ENCODE peak calls at places on chromosomes 6 and 20, in six cellular contexts. One of them, this sample, is unnamed.
A peak's percentile ranks its signal among the peaks of the same experiment; 100 is the strongest.

GRCh38 chr6:33344771-33345697 is 27.5 kb upstream of the ZBTB22 start:
- DNase-seq in GM12865: peak; percentile 89
- DNase-seq in lower lobe of right lung: peak; percentile 88
- DNase-seq in left ventricle myocardium inferior: peak; percentile 43
- DNase-seq in HAP-1: peak; percentile 68
- DNase-seq in gastrocnemius medialis: peak; percentile 36
- DNase-seq in this sample: peak; percentile 95

GRCh38 chr6:32194825-32195651 is 2.6 kb upstream of the GPSM3 start:
- DNase-seq in GM12865: peak; percentile 69
- DNase-seq in lower lobe of right lung: no peak
- DNase-seq in left ventricle myocardium inferior: no peak
- DNase-seq in HAP-1: peak; percentile 53
- DNase-seq in gastrocnemius medialis: peak; percentile 57
- DNase-seq in this sample: peak; percentile 68

GRCh38 chr6:29519291-29520010 is 31.7 kb upstream of the MAS1L start:
- DNase-seq in GM12865: no peak
- DNase-seq in lower lobe of right lung: no peak
- DNase-seq in left ventricle myocardium inferior: no peak
- DNase-seq in HAP-1: no peak
- DNase-seq in gastrocnemius medialis: no peak
- DNase-seq in this sample: no peak

GRCh38 chr20:18288748-18289705 is 700 bp downstream of the ZNF133 start:
- DNase-seq in GM12865: peak; percentile 30
- DNase-seq in lower lobe of right lung: no peak
- DNase-seq in left ventricle myocardium inferior: no peak
- DNase-seq in HAP-1: no peak
- DNase-seq in gastrocnemius medialis: no peak
- DNase-seq in this sample: no peak

GRCh38 chr6:169324661-169325459 is 71.2 kb upstream of the THBS2 start:
- DNase-seq in GM12865: no peak
- DNase-seq in lower lobe of right lung: no peak
- DNase-seq in left ventricle myocardium inferior: no peak
- DNase-seq in HAP-1: no peak
- DNase-seq in gastrocnemius medialis: no peak
- DNase-seq in this sample: no peak

GRCh38 chr6:12717356-12717755 is 789 bp downstream of the PHACTR1 start:
- DNase-seq in GM12865: no peak
- DNase-seq in lower lobe of right lung: no peak
- DNase-seq in left ventricle myocardium inferior: no peak
- DNase-seq in HAP-1: no peak
- DNase-seq in gastrocnemius medialis: no peak
- DNase-seq in this sample: no peak

GRCh38 chr6:168340819-168341218 is 21.2 kb upstream of the DACT2 start:
- DNase-seq in GM12865: no peak
- DNase-seq in lower lobe of right lung: no peak
- DNase-seq in left ventricle myocardium inferior: no peak
- DNase-seq in HAP-1: no peak
- DNase-seq in gastrocnemius medialis: no peak
- DNase-seq in this sample: no peak

GRCh38 chr20:13868331-13868730 is 83.5 kb downstream of the NDUFAF5 start:
- DNase-seq in GM12865: no peak
- DNase-seq in lower lobe of right lung: no peak
- DNase-seq in left ventricle myocardium inferior: no peak
- DNase-seq in HAP-1: no peak
- DNase-seq in gastrocnemius medialis: no peak
- DNase-seq in this sample: no peak

GRCh38 chr20:49484180-49485140 is 2.0 kb upstream of the KCNB1 start:
- DNase-seq in GM12865: peak; percentile 66
- DNase-seq in lower lobe of right lung: peak; percentile 79
- DNase-seq in left ventricle myocardium inferior: peak; percentile 78
- DNase-seq in HAP-1: peak; percentile 88
- DNase-seq in gastrocnemius medialis: peak; percentile 73
- DNase-seq in this sample: no peak
- H3K4me3 ChIP-seq in GM12865: no peak overlapping the region
- H3K4me3 ChIP-seq in lower lobe of right lung: peak overlapping the region; percentile 47
- H3K4me3 ChIP-seq in left ventricle myocardium inferior: peak overlapping the region; percentile 67
- H3K4me3 ChIP-seq in HAP-1: peak overlapping the region; percentile 18
- H3K4me3 ChIP-seq in gastrocnemius medialis: peak overlapping the region; percentile 62
- H3K4me3 ChIP-seq in this sample: peak overlapping the region; percentile 39

GRCh38 chr20:6051505-6051904 is 2.4 kb downstream of the LRRN4 start:
- DNase-seq in GM12865: no peak
- DNase-seq in lower lobe of right lung: no peak
- DNase-seq in left ventricle myocardium inferior: no peak
- DNase-seq in HAP-1: no peak
- DNase-seq in gastrocnemius medialis: no peak
- DNase-seq in this sample: no peak
- H3K4me3 ChIP-seq in GM12865: no peak overlapping the region
- H3K4me3 ChIP-seq in lower lobe of right lung: peak overlapping the region; percentile 54
- H3K4me3 ChIP-seq in left ventricle myocardium inferior: peak overlapping the region; percentile 59
- H3K4me3 ChIP-seq in HAP-1: no peak overlapping the region
- H3K4me3 ChIP-seq in gastrocnemius medialis: no peak overlapping the region
- H3K4me3 ChIP-seq in this sample: no peak overlapping the region

GRCh38 chr6:163455553-163455952 is 41.0 kb downstream of the QKI start:
- DNase-seq in GM12865: no peak
- DNase-seq in lower lobe of right lung: no peak
- DNase-seq in left ventricle myocardium inferior: no peak
- DNase-seq in HAP-1: no peak
- DNase-seq in gastrocnemius medialis: no peak
- DNase-seq in this sample: no peak
- H3K4me3 ChIP-seq in GM12865: no peak overlapping the region
- H3K4me3 ChIP-seq in lower lobe of right lung: no peak overlapping the region
- H3K4me3 ChIP-seq in left ventricle myocardium inferior: no peak overlapping the region
- H3K4me3 ChIP-seq in HAP-1: no peak overlapping the region
- H3K4me3 ChIP-seq in gastrocnemius medialis: no peak overlapping the region
- H3K4me3 ChIP-seq in this sample: no peak overlapping the region

GRCh38 chr20:20010639-20011500 is 6.3 kb upstream of the NAA20 start:
- DNase-seq in GM12865: no peak
- DNase-seq in lower lobe of right lung: no peak
- DNase-seq in left ventricle myocardium inferior: no peak
- DNase-seq in HAP-1: no peak
- DNase-seq in gastrocnemius medialis: no peak
- DNase-seq in this sample: no peak

GRCh38 chr20:20005381-20005780 is 11.8 kb upstream of the NAA20 start:
- DNase-seq in GM12865: no peak
- DNase-seq in lower lobe of right lung: no peak
- DNase-seq in left ventricle myocardium inferior: no peak
- DNase-seq in HAP-1: no peak
- DNase-seq in gastrocnemius medialis: no peak
- DNase-seq in this sample: no peak

GRCh38 chr20:20012517-20012916 is 4.6 kb upstream of the NAA20 start:
- DNase-seq in GM12865: no peak
- DNase-seq in lower lobe of right lung: no peak
- DNase-seq in left ventricle myocardium inferior: no peak
- DNase-seq in HAP-1: no peak
- DNase-seq in gastrocnemius medialis: no peak
- DNase-seq in this sample: no peak

GRCh38 chr20:20014659-20015058 is 2.5 kb upstream of the NAA20 start:
- DNase-seq in GM12865: no peak
- DNase-seq in lower lobe of right lung: no peak
- DNase-seq in left ventricle myocardium inferior: no peak
- DNase-seq in HAP-1: no peak
- DNase-seq in gastrocnemius medialis: no peak
- DNase-seq in this sample: peak; percentile 8

GRCh38 chr20:20009784-20010253 is 7.3 kb upstream of the NAA20 start:
- DNase-seq in GM12865: no peak
- DNase-seq in lower lobe of right lung: no peak
- DNase-seq in left ventricle myocardium inferior: no peak
- DNase-seq in HAP-1: no peak
- DNase-seq in gastrocnemius medialis: no peak
- DNase-seq in this sample: no peak
- H3K4me3 ChIP-seq in GM12865: no peak overlapping the region
- H3K4me3 ChIP-seq in lower lobe of right lung: no peak overlapping the region
- H3K4me3 ChIP-seq in left ventricle myocardium inferior: no peak overlapping the region
- H3K4me3 ChIP-seq in HAP-1: no peak overlapping the region
- H3K4me3 ChIP-seq in gastrocnemius medialis: no peak overlapping the region
- H3K4me3 ChIP-seq in this sample: no peak overlapping the region

DNA sequence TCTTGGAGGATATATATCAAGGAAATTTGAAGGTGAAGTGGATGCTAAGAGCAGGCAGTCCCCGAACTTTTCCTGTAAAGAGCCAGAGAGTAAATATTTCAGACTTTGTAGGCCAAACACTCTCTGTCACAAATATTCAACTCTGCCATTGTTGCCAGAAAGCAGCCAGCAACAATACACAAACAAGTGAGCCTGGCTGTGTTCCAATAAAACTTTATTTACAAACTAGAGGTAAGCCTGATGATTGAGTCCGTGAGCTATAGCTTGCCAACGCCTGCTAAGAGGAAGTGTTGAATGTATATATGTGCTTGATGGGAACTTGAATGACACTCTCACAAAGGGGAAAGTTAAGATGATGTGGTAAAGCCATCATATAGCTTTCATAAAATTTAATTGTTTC is 166.0 kb upstream of the PLN start:
- DNase-seq in GM12865: no peak
- DNase-seq in lower lobe of right lung: no peak
- DNase-seq in left ventricle myocardium inferior: no peak
- DNase-seq in HAP-1: no peak
- DNase-seq in gastrocnemius medialis: no peak
- DNase-seq in this sample: no peak
- H3K4me3 ChIP-seq in GM12865: no peak overlapping the region
- H3K4me3 ChIP-seq in lower lobe of right lung: no peak overlapping the region
- H3K4me3 ChIP-seq in left ventricle myocardium inferior: no peak overlapping the region
- H3K4me3 ChIP-seq in HAP-1: no peak overlapping the region
- H3K4me3 ChIP-seq in gastrocnemius medialis: no peak overlapping the region
- H3K4me3 ChIP-seq in this sample: no peak overlapping the region

GRCh38 chr20:58237318-58238182 is 9.1 kb upstream of the ANKRD60 start:
- DNase-seq in GM12865: no peak
- DNase-seq in lower lobe of right lung: no peak
- DNase-seq in left ventricle myocardium inferior: no peak
- DNase-seq in HAP-1: no peak
- DNase-seq in gastrocnemius medialis: no peak
- DNase-seq in this sample: no peak
- H3K4me3 ChIP-seq in GM12865: no peak overlapping the region
- H3K4me3 ChIP-seq in lower lobe of right lung: peak overlapping the region; percentile 56
- H3K4me3 ChIP-seq in left ventricle myocardium inferior: peak overlapping the region; percentile 69
- H3K4me3 ChIP-seq in HAP-1: no peak overlapping the region
- H3K4me3 ChIP-seq in gastrocnemius medialis: peak overlapping the region; percentile 55
- H3K4me3 ChIP-seq in this sample: no peak overlapping the region

GRCh38 chr20:62482136-62482833 is 6.5 kb upstream of the GATA5 start:
- DNase-seq in GM12865: no peak
- DNase-seq in lower lobe of right lung: no peak
- DNase-seq in left ventricle myocardium inferior: no peak
- DNase-seq in HAP-1: no peak
- DNase-seq in gastrocnemius medialis: no peak
- DNase-seq in this sample: no peak
- H3K4me3 ChIP-seq in GM12865: no peak overlapping the region
- H3K4me3 ChIP-seq in lower lobe of right lung: no peak overlapping the region
- H3K4me3 ChIP-seq in left ventricle myocardium inferior: peak overlapping the region; percentile 4
- H3K4me3 ChIP-seq in HAP-1: no peak overlapping the region
- H3K4me3 ChIP-seq in gastrocnemius medialis: no peak overlapping the region
- H3K4me3 ChIP-seq in this sample: no peak overlapping the region

DNA sequence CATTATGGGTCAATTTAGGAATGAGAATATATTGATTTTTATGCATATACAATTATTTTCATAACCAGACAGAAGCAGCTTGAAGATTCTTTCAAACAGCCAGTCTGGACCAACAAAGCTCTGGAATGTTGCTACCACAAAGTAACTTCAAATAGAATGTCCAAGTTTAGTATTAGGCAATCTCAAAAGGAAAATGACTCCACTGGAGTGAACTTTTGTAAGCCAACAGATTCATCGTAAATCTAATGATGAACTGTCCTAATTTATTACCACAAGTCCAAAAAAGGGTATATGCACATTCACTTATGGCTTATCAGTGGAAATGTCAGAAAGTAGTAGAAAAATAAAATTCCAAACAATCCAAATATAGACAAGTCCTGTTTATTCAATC is 3.6 kb downstream of the PLN start:
- DNase-seq in GM12865: no peak
- DNase-seq in lower lobe of right lung: no peak
- DNase-seq in left ventricle myocardium inferior: no peak
- DNase-seq in HAP-1: no peak
- DNase-seq in gastrocnemius medialis: no peak
- DNase-seq in this sample: no peak
- H3K4me3 ChIP-seq in GM12865: no peak overlapping the region
- H3K4me3 ChIP-seq in lower lobe of right lung: no peak overlapping the region
- H3K4me3 ChIP-seq in left ventricle myocardium inferior: peak overlapping the region; percentile 63
- H3K4me3 ChIP-seq in HAP-1: no peak overlapping the region
- H3K4me3 ChIP-seq in gastrocnemius medialis: peak overlapping the region; percentile 65
- H3K4me3 ChIP-seq in this sample: no peak overlapping the region

DNA sequence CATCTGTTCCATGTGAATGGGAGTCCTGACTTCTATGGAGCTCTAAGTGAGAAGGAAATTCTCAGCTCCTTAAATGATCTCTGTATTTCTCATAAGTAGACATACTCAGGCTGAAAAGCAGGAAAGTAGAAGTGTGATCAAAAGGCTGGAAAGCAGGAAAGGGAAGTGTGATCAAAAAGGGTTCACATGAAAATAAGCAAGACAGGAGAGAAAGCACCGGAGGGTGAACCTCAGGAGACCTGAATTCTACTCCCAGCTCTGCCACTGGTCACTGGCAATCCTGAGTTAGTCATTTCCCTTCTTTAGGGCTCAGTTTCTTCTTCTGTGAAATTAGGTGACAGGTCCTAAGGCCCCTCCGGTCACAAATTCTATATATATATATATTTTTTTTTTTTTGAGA is 55.5 kb upstream of the TRERF1 start:
- DNase-seq in GM12865: peak; percentile 92
- DNase-seq in lower lobe of right lung: no peak
- DNase-seq in left ventricle myocardium inferior: no peak
- DNase-seq in HAP-1: no peak
- DNase-seq in gastrocnemius medialis: no peak
- DNase-seq in this sample: no peak
- H3K4me3 ChIP-seq in GM12865: peak overlapping the region; percentile 69
- H3K4me3 ChIP-seq in lower lobe of right lung: no peak overlapping the region
- H3K4me3 ChIP-seq in left ventricle myocardium inferior: no peak overlapping the region
- H3K4me3 ChIP-seq in HAP-1: no peak overlapping the region
- H3K4me3 ChIP-seq in gastrocnemius medialis: no peak overlapping the region
- H3K4me3 ChIP-seq in this sample: no peak overlapping the region

GRCh38 chr6:145813285-145814034 is 1.1 kb downstream of the FBXO30 start:
- DNase-seq in GM12865: no peak
- DNase-seq in lower lobe of right lung: no peak
- DNase-seq in left ventricle myocardium inferior: no peak
- DNase-seq in HAP-1: no peak
- DNase-seq in gastrocnemius medialis: no peak
- DNase-seq in this sample: no peak

GRCh38 chr6:145809211-145809610 is 5.4 kb downstream of the FBXO30 start:
- DNase-seq in GM12865: peak; percentile 73
- DNase-seq in lower lobe of right lung: no peak
- DNase-seq in left ventricle myocardium inferior: no peak
- DNase-seq in HAP-1: no peak
- DNase-seq in gastrocnemius medialis: no peak
- DNase-seq in this sample: no peak

GRCh38 chr6:145814035-145814500 is 527 bp downstream of the FBXO30 start:
- DNase-seq in GM12865: peak; percentile 60
- DNase-seq in lower lobe of right lung: peak; percentile 67
- DNase-seq in left ventricle myocardium inferior: peak; percentile 33
- DNase-seq in HAP-1: peak; percentile 41
- DNase-seq in gastrocnemius medialis: peak; percentile 42
- DNase-seq in this sample: peak; percentile 15

GRCh38 chr6:145809785-145810184 is 4.8 kb downstream of the FBXO30 start:
- DNase-seq in GM12865: no peak
- DNase-seq in lower lobe of right lung: no peak
- DNase-seq in left ventricle myocardium inferior: no peak
- DNase-seq in HAP-1: no peak
- DNase-seq in gastrocnemius medialis: no peak
- DNase-seq in this sample: no peak

GRCh38 chr6:145811741-145812140 is 2.9 kb downstream of the FBXO30 start:
- DNase-seq in GM12865: no peak
- DNase-seq in lower lobe of right lung: no peak
- DNase-seq in left ventricle myocardium inferior: no peak
- DNase-seq in HAP-1: no peak
- DNase-seq in gastrocnemius medialis: no peak
- DNase-seq in this sample: no peak
- H3K4me3 ChIP-seq in GM12865: no peak overlapping the region
- H3K4me3 ChIP-seq in lower lobe of right lung: no peak overlapping the region
- H3K4me3 ChIP-seq in left ventricle myocardium inferior: peak overlapping the region; percentile 79
- H3K4me3 ChIP-seq in HAP-1: no peak overlapping the region
- H3K4me3 ChIP-seq in gastrocnemius medialis: peak overlapping the region; percentile 95
- H3K4me3 ChIP-seq in this sample: no peak overlapping the region